ENCODE peak calls at places on chromosomes 16 and 17, in five cellular contexts. U is cardiac muscle cell, Z is heart right ventricle, P is sigmoid colon, O is H1. K is an unnamed sample. For H3K9me3, the result is how much of the 10 kb centered on the place peaks cover.

GRCh38 chr16:65975049-65975708 is 391.3 kb upstream of the CDH5 start:
- DNase-seq in Z (no peak), O (no peak), P (no peak), U (no peak), K (no peak)

GRCh38 chr17:21814776-21815175 is 122.5 kb downstream of the KCNJ18 start:
- DNase-seq in P (no peak), O (no peak), Z (no peak), U (no peak), K (no peak)

GRCh38 chr16:69465083-69465721 is 40.8 kb downstream of the CYB5B start:
- DNase-seq in O (no peak), U (peak), P (no peak), Z (no peak), K (no peak)

GRCh38 chr16:24853830-24854229 is 8.1 kb downstream of the SLC5A11 start:
- DNase-seq in Z (peak), U (no peak), P (peak), O (no peak), K (no peak)

GRCh38 chr16:78289844-78290277 is 190.4 kb downstream of the WWOX start:
- DNase-seq in Z (no peak), P (no peak), O (no peak), U (no peak), K (no peak)

GRCh38 chr17:74814453-74814852 is 38.3 kb upstream of the NAT9 start:
- DNase-seq in O (no peak), U (no peak), Z (no peak), P (no peak), K (no peak)

GRCh38 chr17:9020096-9020823 is 1.1 kb upstream of the NTN1 start:
- DNase-seq in P (peak), O (no peak), Z (no peak), U (no peak), K (no peak)

GRCh38 chr17:6666077-6666521 is 14.5 kb downstream of the C17orf100 start:
- DNase-seq in P (peak), O (peak), Z (peak), U (peak), K (peak)

GRCh38 chr17:76255801-76256429 is 9.2 kb upstream of the UBALD2 start:
- DNase-seq in O (no peak), Z (no peak), U (no peak), P (peak), K (no peak)

GRCh38 chr17:4645642-4646041 is 4.2 kb upstream of the ALOX15 start:
- DNase-seq in P (no peak), Z (no peak), U (no peak), O (no peak), K (no peak)

GRCh38 chr17:16878547-16879100 is 93.3 kb downstream of the TNFRSF13B start:
- DNase-seq in P (no peak), Z (no peak), U (no peak), O (no peak), K (no peak)

GRCh38 chr16:64864232-64864803 is 257.5 kb downstream of the CDH11 start:
- DNase-seq in U (peak), Z (no peak), O (no peak), P (no peak), K (no peak)

GRCh38 chr16:88672776-88673175 is 9.9 kb upstream of the MVD start:
- DNase-seq in Z (no peak), O (peak), P (no peak), U (peak), K (no peak)

GRCh38 chr17:34567665-34568064 is 11.7 kb upstream of the TMEM132E start:
- DNase-seq in P (no peak), O (no peak), Z (no peak), U (no peak), K (no peak)

GRCh38 chr17:80881321-80881720 is 110.3 kb upstream of the CHMP6 start:
- DNase-seq in O (no peak), Z (no peak), P (peak), U (no peak), K (no peak)

GRCh38 chr17:42288078-42288984 is at the start of gene STAT5A:
- DNase-seq in P (peak), Z (peak), O (no peak), U (peak), K (no peak)

GRCh38 chr16:50603206-50604064 is 55.2 kb downstream of the NKD1 start:
- DNase-seq in U (no peak), O (no peak), Z (no peak), P (peak), K (no peak)

GRCh38 chr17:28252436-28252835 is 66.6 kb upstream of the TMEM97 start:
- DNase-seq in P (no peak), Z (no peak), U (no peak), O (no peak), K (no peak)

GRCh38 chr16:67162439-67163163 is 1.9 kb upstream of the HSF4 start:
- DNase-seq in U (no peak), Z (no peak), O (no peak), P (no peak), K (no peak)

GRCh38 chr16:65414284-65414984 is 292.6 kb upstream of the CDH11 start:
- DNase-seq in P (no peak), Z (no peak), U (no peak), O (no peak), K (no peak)

GRCh38 chr17:69198238-69198637 is 30.4 kb downstream of the ABCA10 start:
- DNase-seq in U (no peak), P (no peak), Z (no peak), O (no peak), K (no peak)

GRCh38 chr17:79866791-79867190 is 27.6 kb upstream of the CBX4 start:
- DNase-seq in U (no peak), Z (no peak), O (no peak), P (no peak), K (no peak)

GRCh38 chr17:82649501-82650261 is 1.4 kb upstream of the WDR45B start:
- DNase-seq in U (no peak), O (no peak), P (peak), Z (no peak), K (no peak)
- H3K27ac ChIP-seq in U (peak), O (no peak), P (peak), Z (no peak), K (no peak)

DNA sequence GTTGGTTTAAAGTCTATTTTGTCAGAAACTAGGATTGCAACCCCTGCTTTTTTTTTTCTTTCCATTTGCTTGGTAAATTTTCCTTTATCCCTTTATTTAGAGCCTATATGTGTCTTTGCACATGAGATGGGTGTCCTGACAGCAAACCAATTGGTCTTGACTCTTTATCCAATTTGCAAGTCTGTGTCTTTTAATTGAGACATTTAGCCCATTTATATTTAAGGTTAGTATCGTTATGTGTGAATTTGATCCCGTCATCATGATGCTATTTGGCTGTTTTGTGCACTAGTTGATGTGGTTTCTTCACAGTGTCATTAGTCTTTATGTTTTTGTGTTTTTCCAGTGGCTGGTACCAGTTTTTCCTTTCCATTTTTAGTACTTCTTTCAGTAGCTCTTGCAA is 127.7 kb upstream of the ZNF267 start:
- DNase-seq in O (no peak), Z (no peak), P (no peak), U (no peak), K (no peak)
- H3K9me3 ChIP-seq in O (under half), Z (half or more), P (under half), U (under half), K (under half)

DNA sequence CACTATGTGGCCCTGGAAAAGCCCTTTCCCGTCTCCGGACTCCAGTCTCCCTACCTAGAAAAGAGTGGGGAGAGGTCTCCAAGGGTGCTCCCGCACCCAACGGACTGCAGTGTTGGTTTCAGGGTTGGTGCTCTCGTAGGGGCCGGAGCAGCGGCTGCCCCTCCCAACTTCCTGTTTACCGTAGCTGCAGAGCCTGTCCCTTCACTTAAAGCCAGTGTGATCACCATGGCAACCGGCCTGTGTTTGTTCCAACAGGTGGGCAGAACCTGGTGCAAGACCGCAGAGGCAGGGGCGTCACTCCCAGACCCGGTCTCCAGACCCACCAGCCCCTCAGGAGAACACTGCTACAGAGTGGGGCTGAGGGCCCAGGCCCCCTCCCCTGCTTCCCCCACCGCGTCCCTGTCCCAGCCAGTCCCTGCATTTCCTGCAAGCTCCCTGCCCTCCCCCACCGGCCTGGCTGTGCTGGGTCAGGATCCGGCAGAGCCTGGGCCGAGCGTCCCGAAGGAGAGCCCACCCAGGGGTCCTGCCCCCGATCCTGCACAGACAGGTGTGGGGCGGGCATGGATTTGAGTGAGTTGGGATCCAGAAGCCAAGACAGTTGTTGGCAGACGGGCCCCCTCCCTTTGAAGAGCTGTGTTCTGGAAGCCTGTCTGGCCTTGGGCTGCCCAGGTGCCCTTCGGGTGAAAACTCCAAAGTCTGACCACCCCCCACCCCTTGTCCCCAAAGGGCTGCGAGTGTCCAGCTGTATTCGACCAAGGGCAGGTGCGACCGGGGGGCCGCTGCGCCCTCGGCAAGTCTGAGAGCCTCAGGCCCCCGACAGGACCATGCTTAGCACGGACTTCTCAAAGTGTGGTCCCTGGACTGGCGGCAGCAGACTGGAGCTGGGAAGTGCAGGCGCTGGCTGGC is 1.5 kb upstream of the BAIAP3 start:
- DNase-seq in O (no peak), Z (peak), U (no peak), P (peak), K (peak)
- H3K4me3 ChIP-seq in O (peak), Z (peak), U (no peak), P (peak), K (peak)

GRCh38 chr16:57828272-57829161 is 26.2 kb upstream of the KIFC3 start:
- DNase-seq in U (no peak), P (no peak), Z (no peak), O (no peak), K (no peak)
- H3K27ac ChIP-seq in U (no peak), P (no peak), Z (peak), O (no peak), K (no peak)

GRCh38 chr16:35631261-35631945 is 2172.0 kb downstream of the TP53TG3F start:
- DNase-seq in O (no peak), Z (no peak), U (no peak), P (no peak), K (no peak)
- H3K9me3 ChIP-seq in O (half or more), Z (under half), U (under half), P (under half), K (under half)

DNA sequence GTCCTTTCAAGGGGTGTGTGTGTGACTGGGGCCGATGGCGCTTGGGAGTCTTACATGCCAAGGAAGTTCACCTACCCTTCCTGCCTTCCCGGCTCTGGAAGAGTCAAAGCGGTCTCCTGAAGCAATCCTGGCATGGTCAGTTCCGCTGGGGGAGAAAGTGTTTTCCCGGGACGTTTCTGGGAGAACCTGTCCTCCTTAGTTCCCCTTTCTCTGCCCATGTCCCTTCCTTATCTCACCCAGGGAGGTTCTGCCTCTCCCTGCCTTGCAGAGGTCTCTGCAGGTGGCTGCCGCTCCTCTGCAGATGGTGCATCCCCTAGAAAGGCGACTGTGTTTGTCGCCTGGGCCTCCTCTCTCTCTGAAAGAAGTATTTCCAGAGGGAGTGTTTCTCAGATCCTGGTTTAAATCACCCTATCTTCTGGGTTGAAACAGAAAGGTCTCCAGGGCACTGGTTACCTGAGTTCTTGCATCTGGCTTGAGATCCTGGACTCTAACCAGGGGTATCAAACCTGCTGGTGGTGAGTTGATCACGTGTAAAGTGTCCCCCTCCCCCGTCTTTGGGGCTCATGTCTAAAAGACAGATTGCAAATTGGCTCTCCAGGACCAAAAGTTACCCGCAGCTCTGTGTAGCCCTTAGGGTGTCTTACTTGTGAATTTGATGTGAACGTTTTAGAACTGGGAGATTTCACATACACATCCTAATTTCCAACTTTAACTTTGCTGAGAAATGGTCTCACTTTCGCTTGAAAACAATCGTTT is 1.9 kb downstream of the PRKCB start:
- DNase-seq in Z (no peak), U (no peak), P (no peak), O (no peak), K (no peak)
- H3K4me3 ChIP-seq in Z (no peak), U (no peak), P (peak), O (no peak), K (no peak)

GRCh38 chr16:8620535-8620934 is 963 bp upstream of the METTL22 start:
- DNase-seq in O (no peak), U (no peak), P (no peak), Z (no peak), K (no peak)

GRCh38 chr16:8619671-8620370 is 1.7 kb upstream of the METTL22 start:
- DNase-seq in Z (no peak), U (no peak), P (no peak), O (no peak), K (no peak)

GRCh38 chr16:8621572-8622314 is at the start of gene METTL22:
- DNase-seq in Z (peak), U (peak), O (peak), P (peak), K (peak)

GRCh38 chr16:8622315-8622656 is 788 bp downstream of the METTL22 start:
- DNase-seq in O (no peak), U (no peak), P (no peak), Z (no peak), K (no peak)

GRCh38 chr16:8621221-8621571 is 302 bp upstream of the METTL22 start:
- DNase-seq in U (no peak), P (no peak), O (no peak), Z (no peak), K (no peak)
- H3K27ac ChIP-seq in U (peak), P (peak), O (peak), Z (peak), K (no peak)

DNA sequence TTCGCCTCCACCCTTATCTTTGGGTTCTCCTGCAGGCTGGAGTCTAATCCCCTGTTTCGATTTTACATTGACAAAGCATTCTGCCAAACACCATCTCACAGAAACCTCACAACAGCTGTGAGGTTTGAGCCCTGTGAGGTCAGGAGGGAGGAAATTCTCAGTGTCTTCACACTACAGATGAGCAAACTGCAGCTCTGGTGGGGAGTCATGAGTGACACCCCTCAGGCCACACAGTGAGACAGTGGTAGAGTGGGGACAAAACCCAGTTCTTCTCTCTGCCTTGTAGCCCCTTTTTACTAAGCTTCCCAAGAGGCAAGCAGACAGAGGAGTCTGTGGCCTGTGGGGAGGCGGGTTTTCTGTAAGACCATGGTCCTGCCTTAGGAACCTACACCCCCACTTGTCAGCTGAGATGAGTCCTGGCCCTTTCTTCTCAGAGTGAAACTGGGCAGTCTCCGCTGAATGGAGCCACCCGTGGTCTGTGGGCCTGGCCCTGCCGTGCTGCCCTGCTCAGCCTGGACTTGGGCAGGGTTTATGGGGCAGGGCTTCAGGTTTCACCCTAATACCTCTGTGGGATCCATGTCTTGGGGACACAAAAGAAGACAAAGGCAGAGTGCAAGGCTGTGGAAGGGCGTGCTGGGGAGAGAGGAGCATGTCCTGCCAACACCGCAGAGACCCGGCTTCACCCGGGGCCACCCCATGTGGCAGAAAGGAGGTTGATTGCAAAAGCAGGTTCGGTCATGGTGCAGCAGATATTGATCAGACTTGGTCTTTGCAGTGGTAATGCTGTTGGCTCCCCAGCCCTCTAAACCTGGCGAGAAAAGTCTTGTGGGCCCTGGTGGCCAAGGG is 59.0 kb downstream of the ABR start:
- DNase-seq in U (no peak), O (no peak), P (no peak), Z (no peak), K (no peak)
- H3K9me3 ChIP-seq in U (under half), O (under half), P (under half), Z (under half), K (under half)

K was measured in iPS DF 6.9.